ENCODE peak calls at places on chromosomes 2 and 18, in seven cellular contexts. U, I, O, Q, C, Y and P are unnamed samples.
A peak's percentile ranks its signal among the peaks of the same experiment; 100 is the strongest.

GRCh38 chr2:118061135-118061955 is 26.9 kb upstream of the INSIG2 start:
- DNase-seq in U (no peak), I (no peak), O (peak; percentile 7), Q (no peak), C (peak; percentile 10), Y (no peak), P (peak; percentile 17)

GRCh38 chr2:23673830-23674679 is 252.9 kb downstream of the ATAD2B start:
- DNase-seq in U (no peak), I (no peak), O (no peak), Q (no peak), C (no peak), Y (no peak), P (no peak)

GRCh38 chr18:29979884-29980283 is 1062.7 kb downstream of the DSC3 start:
- DNase-seq in U (no peak), I (no peak), O (no peak), Q (no peak), C (no peak), Y (no peak), P (no peak)

GRCh38 chr18:36769611-36770314 is 59.0 kb downstream of the TPGS2 start:
- DNase-seq in U (peak; percentile 30), I (no peak), O (no peak), Q (no peak), C (peak; percentile 22), Y (no peak), P (peak; percentile 37)

GRCh38 chr2:240482141-240482540 is 46.7 kb downstream of the GPC1 start:
- DNase-seq in U (no peak), I (no peak), O (no peak), Q (no peak), C (no peak), Y (no peak), P (no peak)

GRCh38 chr2:37856101-37856751 is 68.9 kb upstream of the RMDN2 start:
- DNase-seq in U (no peak), I (no peak), O (no peak), Q (no peak), C (no peak), Y (no peak), P (no peak)

GRCh38 chr18:76604642-76605240 is 109.7 kb upstream of the ZNF516 start:
- DNase-seq in U (no peak), I (no peak), O (no peak), Q (no peak), C (no peak), Y (no peak), P (no peak)

GRCh38 chr2:240397542-240397916 is 37.9 kb upstream of the GPC1 start:
- DNase-seq in U (peak; percentile 16), I (peak; percentile 7), O (no peak), Q (no peak), C (no peak), Y (no peak), P (no peak)

GRCh38 chr2:120875431-120875830 is 139.8 kb downstream of the GLI2 start:
- DNase-seq in U (no peak), I (no peak), O (no peak), Q (no peak), C (no peak), Y (no peak), P (no peak)

GRCh38 chr2:232336956-232337700 is 41.4 kb upstream of the ALPP start:
- DNase-seq in U (no peak), I (peak; percentile 3), O (no peak), Q (peak; percentile 9), C (no peak), Y (peak; percentile 22), P (peak; percentile 3)

GRCh38 chr2:61689526-61689925 is 151.4 kb upstream of the XPO1 start:
- DNase-seq in U (no peak), I (no peak), O (no peak), Q (no peak), C (no peak), Y (no peak), P (no peak)

DNA sequence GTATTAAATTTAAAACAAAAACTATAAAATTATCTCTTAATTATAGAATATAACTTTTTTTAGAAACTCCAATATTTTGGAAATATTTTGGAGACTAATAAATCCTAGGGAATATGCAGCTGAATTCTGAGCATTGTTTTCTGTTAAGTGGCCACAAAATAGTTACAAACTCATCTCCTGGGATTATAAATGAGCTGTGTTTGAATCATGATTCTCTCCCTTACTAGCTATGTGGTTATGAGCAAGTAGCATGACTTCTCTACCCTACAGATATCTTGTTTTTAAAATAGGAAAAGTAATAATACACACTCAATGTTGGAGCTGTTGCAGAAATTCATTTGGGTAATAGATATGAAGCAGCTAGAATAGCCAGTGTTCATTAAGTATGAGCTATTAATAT is 137.9 kb upstream of the ITGA4 start:
- DNase-seq in U (no peak), I (no peak), O (no peak), Q (no peak), C (no peak), Y (no peak), P (no peak)
- H3K4me3 ChIP-seq in U (no peak overlapping the region), I (no peak overlapping the region), O (no peak overlapping the region), Q (no peak overlapping the region), C (no peak overlapping the region), Y (no peak overlapping the region), P (no peak overlapping the region)

GRCh38 chr18:62164855-62165487 is 21.9 kb downstream of the PIGN start:
- DNase-seq in U (no peak), I (no peak), O (no peak), Q (no peak), C (no peak), Y (no peak), P (no peak)
- H3K27ac ChIP-seq in U (no peak overlapping the region), I (no peak overlapping the region), O (no peak overlapping the region), Q (no peak overlapping the region), C (no peak overlapping the region), Y (no peak overlapping the region), P (no peak overlapping the region)

GRCh38 chr2:113219889-113220641 is 46.3 kb downstream of the PSD4 start:
- DNase-seq in U (peak; percentile 80), I (no peak), O (no peak), Q (peak; percentile 85), C (peak; percentile 64), Y (peak; percentile 95), P (no peak)
- TF ChIP-seq POLR2A in U (peak; percentile 53), I (no peak), O (no peak), Q (peak; percentile 31), C (peak; percentile 62), Y (no peak), P (no peak)

GRCh38 chr2:25201265-25201664 is 32.9 kb upstream of the POMC start:
- DNase-seq in U (no peak), I (no peak), O (no peak), Q (no peak), C (peak; percentile 43), Y (no peak), P (no peak)

GRCh38 chr2:25207078-25207545 is 38.7 kb upstream of the POMC start:
- DNase-seq in U (no peak), I (no peak), O (no peak), Q (no peak), C (no peak), Y (no peak), P (no peak)

GRCh38 chr2:25202290-25202689 is 33.9 kb upstream of the POMC start:
- DNase-seq in U (no peak), I (no peak), O (no peak), Q (no peak), C (no peak), Y (no peak), P (no peak)

GRCh38 chr2:25201794-25202193 is 33.4 kb upstream of the POMC start:
- DNase-seq in U (no peak), I (no peak), O (no peak), Q (no peak), C (no peak), Y (no peak), P (no peak)

GRCh38 chr2:25204190-25204838 is 35.9 kb upstream of the POMC start:
- DNase-seq in U (no peak), I (no peak), O (peak; percentile 21), Q (no peak), C (no peak), Y (no peak), P (no peak)
- H3K4me3 ChIP-seq in U (peak overlapping the region; percentile 18), I (peak overlapping the region; percentile 5), O (no peak overlapping the region), Q (peak overlapping the region; percentile 35), C (no peak overlapping the region), Y (peak overlapping the region; percentile 33), P (no peak overlapping the region)

GRCh38 chr2:11404381-11405073 is 60.1 kb upstream of the ROCK2 start:
- DNase-seq in U (no peak), I (no peak), O (peak; percentile 47), Q (no peak), C (no peak), Y (no peak), P (no peak)
- H3K27ac ChIP-seq in U (no peak overlapping the region), I (no peak overlapping the region), O (peak overlapping the region; percentile 54), Q (no peak overlapping the region), C (peak overlapping the region; percentile 58), Y (peak overlapping the region; percentile 69), P (peak overlapping the region; percentile 81)

GRCh38 chr2:108933691-108934117 is 55.3 kb downstream of the EDAR start:
- DNase-seq in U (no peak), I (no peak), O (no peak), Q (no peak), C (no peak), Y (no peak), P (no peak)
- TF ChIP-seq POLR2A in U (no peak), I (no peak), O (no peak), Q (no peak), C (no peak), Y (no peak), P (no peak)

GRCh38 chr2:65297544-65297943 is 69.9 kb downstream of the ACTR2 start:
- DNase-seq in U (no peak), I (no peak), O (no peak), Q (no peak), C (no peak), Y (no peak), P (no peak)

GRCh38 chr2:65300772-65301711 is 73.4 kb downstream of the ACTR2 start:
- DNase-seq in U (no peak), I (peak; percentile 25), O (no peak), Q (peak; percentile 28), C (peak; percentile 70), Y (peak; percentile 70), P (no peak)

GRCh38 chr2:65298089-65298488 is 70.5 kb downstream of the ACTR2 start:
- DNase-seq in U (no peak), I (no peak), O (no peak), Q (no peak), C (no peak), Y (no peak), P (no peak)

GRCh38 chr2:65299246-65299645 is 71.6 kb downstream of the ACTR2 start:
- DNase-seq in U (no peak), I (no peak), O (no peak), Q (no peak), C (no peak), Y (no peak), P (no peak)

DNA sequence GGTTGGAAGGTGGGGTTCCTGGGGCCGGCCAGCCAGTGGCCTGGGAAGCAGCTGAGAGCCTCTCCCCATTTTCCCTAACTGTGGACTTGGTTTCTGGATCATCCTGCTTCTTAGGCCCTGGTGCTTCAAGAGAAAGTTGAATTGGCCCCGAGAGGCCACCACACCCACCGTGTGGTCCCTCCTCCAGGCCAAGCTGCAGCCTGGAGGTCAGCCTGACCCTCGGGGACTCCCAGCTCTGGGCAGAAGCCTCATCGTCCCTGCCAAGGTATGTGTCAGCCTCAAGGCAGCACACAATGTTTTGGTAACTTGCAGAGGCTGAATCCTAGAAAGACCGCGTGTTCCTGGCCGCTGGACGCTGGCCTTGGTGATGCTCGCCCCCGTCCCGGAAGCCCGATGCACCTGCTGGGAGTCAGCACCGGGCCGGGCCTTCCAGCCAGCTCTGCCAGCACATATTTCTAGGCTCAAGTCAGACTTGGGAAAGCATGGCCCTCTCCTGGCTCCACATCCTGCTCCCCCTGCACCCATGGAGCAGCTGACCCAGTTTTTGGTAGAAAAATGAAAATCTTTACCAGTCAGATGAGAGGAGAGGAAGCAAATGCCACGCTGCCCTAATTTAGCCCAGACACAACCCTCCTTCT is 72.6 kb downstream of the ACTR2 start:
- DNase-seq in U (peak; percentile 57), I (peak; percentile 88), O (no peak), Q (peak; percentile 86), C (no peak), Y (peak; percentile 48), P (peak; percentile 87)
- H3K4me3 ChIP-seq in U (no peak overlapping the region), I (no peak overlapping the region), O (no peak overlapping the region), Q (no peak overlapping the region), C (no peak overlapping the region), Y (no peak overlapping the region), P (no peak overlapping the region)